ENCODE peak calls at places on chromosomes 1 and 21, in four cellular contexts. O is thoracic aorta, R is cardiac muscle cell, T is SK-N-SH. K is an unnamed sample. For H3K27me3, the result is how much of the 10 kb centered on the place peaks cover.

GRCh38 chr1:32337855-32338636 is 2.0 kb upstream of the MARCKSL1 start:
- DNase-seq in O (no peak), R (peak), T (no peak), K (no peak)

GRCh38 chr1:66945316-66945715 is 20.5 kb downstream of the MIER1 start:
- DNase-seq in O (no peak), R (no peak), T (no peak), K (no peak)

GRCh38 chr1:231584117-231584516 is 42.5 kb upstream of the DISC1 start:
- DNase-seq in O (no peak), R (peak), T (peak), K (no peak)

GRCh38 chr1:111852216-111852615 is 96.5 kb downstream of the DDX20 start:
- DNase-seq in O (no peak), R (no peak), T (no peak), K (peak)

GRCh38 chr1:73839922-73840321 is 358.1 kb downstream of the LRRIQ3 start:
- DNase-seq in O (no peak), R (peak), T (no peak), K (peak)

GRCh38 chr1:22412932-22413727 is 38.5 kb upstream of the ZBTB40 start:
- DNase-seq in O (no peak), R (peak), T (peak), K (no peak)

GRCh38 chr1:12448746-12449177 is 169.2 kb downstream of the DHRS3 start:
- DNase-seq in O (no peak), R (peak), T (no peak), K (peak)

GRCh38 chr1:70386121-70386520 is 24.9 kb upstream of the CTH start:
- DNase-seq in O (no peak), R (no peak), T (no peak), K (no peak)

GRCh38 chr21:39066829-39067785 is 116.1 kb downstream of the PSMG1 start:
- DNase-seq in O (no peak), R (peak), T (no peak), K (no peak)

GRCh38 chr1:201643835-201644104 is 104.8 kb downstream of the NAV1 start:
- DNase-seq in O (no peak), R (no peak), T (no peak), K (no peak)

DNA sequence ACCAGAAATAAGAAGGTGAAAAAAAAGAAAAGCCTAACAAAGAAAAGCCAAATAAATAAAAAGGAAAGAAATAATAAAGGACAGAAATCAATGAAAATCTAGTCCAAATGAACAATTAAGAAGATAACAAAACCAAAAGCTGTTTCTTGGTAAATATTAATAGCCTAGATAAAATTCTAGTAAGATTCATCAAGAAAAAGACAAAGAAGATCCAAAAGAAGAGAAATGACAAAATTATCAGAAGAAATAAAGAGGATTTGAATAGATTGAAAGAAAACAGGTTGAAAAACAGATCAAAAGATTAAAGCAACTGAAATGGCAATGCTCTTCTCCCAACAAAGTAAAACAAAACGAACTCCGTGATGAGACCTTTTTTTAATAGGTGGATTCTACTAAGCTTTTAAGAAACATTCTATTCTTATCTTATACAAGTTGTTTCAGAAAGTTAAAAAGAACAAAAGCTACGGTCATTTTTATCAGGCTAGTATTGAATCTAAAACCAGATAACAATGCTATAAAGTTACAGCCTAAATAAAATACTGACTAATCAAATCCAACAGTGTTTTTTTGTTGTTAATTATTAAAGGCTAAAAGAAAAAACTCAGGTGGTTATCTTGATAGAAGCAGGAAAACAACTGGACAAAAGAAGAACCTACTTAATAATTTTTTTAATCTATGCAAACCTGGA is 50.9 kb downstream of the ENAH start:
- DNase-seq in O (no peak), R (no peak), T (no peak), K (no peak)
- H3K4me3 ChIP-seq in O (peak), R (no peak), T (no peak), K (no peak)

GRCh38 chr1:50970927-50971582 is 1.0 kb downstream of the CDKN2C start:
- DNase-seq in O (no peak), R (no peak), T (no peak), K (no peak)
- H3K27me3 ChIP-seq in O (under half), R (half or more), T (under half), K (under half)

DNA sequence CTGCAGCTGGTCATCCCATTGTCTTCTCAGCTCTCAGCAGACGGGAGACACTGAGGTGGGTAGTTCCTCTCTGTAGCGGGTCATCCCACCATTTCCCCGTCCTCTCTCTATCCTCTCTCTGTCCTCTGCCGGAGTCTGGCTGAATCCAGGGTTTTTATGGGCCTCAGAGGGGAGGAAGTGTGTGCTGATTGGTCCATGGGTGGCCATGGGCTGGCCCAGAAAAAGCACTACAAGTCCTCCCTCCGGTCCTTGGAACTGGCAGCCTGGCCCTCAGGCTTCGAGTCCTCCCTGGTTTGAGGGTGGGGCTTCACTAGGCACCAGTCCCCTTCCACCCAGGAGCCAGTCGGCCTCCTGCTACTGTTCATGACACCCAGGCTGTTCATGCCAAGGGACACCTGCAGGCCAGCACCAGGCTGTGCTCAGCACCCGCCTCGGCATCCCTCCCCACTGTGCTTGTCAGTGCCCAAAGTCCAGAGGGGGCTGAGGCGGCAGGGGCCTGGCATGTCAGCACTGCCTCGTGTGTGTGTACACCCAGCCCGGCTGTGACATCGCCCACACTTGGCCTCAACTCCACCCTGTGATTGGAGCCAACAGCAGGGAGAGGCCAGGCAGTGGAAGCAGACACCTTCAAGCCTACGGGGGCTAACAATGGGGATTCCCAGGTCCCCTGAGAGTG is 23.0 kb upstream of the LRRC8C start:
- DNase-seq in O (no peak), R (no peak), T (no peak), K (no peak)
- H3K4me3 ChIP-seq in O (no peak), R (no peak), T (no peak), K (no peak)

GRCh38 chr1:9292361-9293240 is at the start of gene SPSB1:
- DNase-seq in O (peak), R (peak), T (peak), K (peak)

GRCh38 chr1:9293241-9293511 is 482 bp downstream of the SPSB1 start:
- DNase-seq in O (no peak), R (no peak), T (no peak), K (no peak)

GRCh38 chr1:9294910-9295636 is 2.4 kb downstream of the SPSB1 start:
- DNase-seq in O (no peak), R (peak), T (no peak), K (no peak)

GRCh38 chr1:9294440-9294773 is 1.7 kb downstream of the SPSB1 start:
- DNase-seq in O (no peak), R (peak), T (no peak), K (no peak)

GRCh38 chr1:9293512-9294439 is 1.1 kb downstream of the SPSB1 start:
- DNase-seq in O (no peak), R (peak), T (peak), K (peak)
- H3K27me3 ChIP-seq in O (under half), R (under half), T (under half), K (under half)

GRCh38 chr1:174797398-174797797 is 202.3 kb upstream of the CACYBP start:
- DNase-seq in O (no peak), R (no peak), T (no peak), K (no peak)

GRCh38 chr1:174800221-174800791 is 199.4 kb upstream of the CACYBP start:
- DNase-seq in O (no peak), R (peak), T (peak), K (peak)

GRCh38 chr1:174799136-174799479 is 200.6 kb upstream of the CACYBP start:
- DNase-seq in O (no peak), R (no peak), T (no peak), K (no peak)

GRCh38 chr1:174795806-174796205 is 203.9 kb upstream of the CACYBP start:
- DNase-seq in O (no peak), R (no peak), T (no peak), K (no peak)

GRCh38 chr1:174800951-174801350 is 198.8 kb upstream of the CACYBP start:
- DNase-seq in O (no peak), R (no peak), T (no peak), K (no peak)
- H3K4me3 ChIP-seq in O (peak), R (no peak), T (no peak), K (peak)

GRCh38 chr1:36584874-36585759 is 102.4 kb upstream of the CSF3R start:
- DNase-seq in O (no peak), R (no peak), T (no peak), K (no peak)

GRCh38 chr1:36583080-36583479 is 100.4 kb upstream of the CSF3R start:
- DNase-seq in O (no peak), R (no peak), T (no peak), K (no peak)

GRCh38 chr1:36586146-36586545 is 103.4 kb upstream of the CSF3R start:
- DNase-seq in O (no peak), R (no peak), T (no peak), K (no peak)

GRCh38 chr1:36585760-36586072 is 103.0 kb upstream of the CSF3R start:
- DNase-seq in O (no peak), R (no peak), T (no peak), K (no peak)

GRCh38 chr1:36583980-36584805 is 101.5 kb upstream of the CSF3R start:
- DNase-seq in O (no peak), R (no peak), T (no peak), K (no peak)
- H3K27me3 ChIP-seq in O (under half), R (under half), T (under half), K (under half)

K was measured in WERI-Rb-1.